ENCODE peak calls at places on chromosomes 1 and 21, in six cellular contexts. M is cardiac fibroblast, K is thoracic aorta, V is PC-9, P is K562, B is fibroblast of pulmonary artery. U is an unnamed sample.

GRCh38 chr1:41631154-41631553 is 146.7 kb upstream of the EDN2 start:
- DNase-seq in M (no peak), K (no peak), V (no peak), P (no peak), B (no peak), U (no peak)

GRCh38 chr1:217734973-217735372 is 103.8 kb downstream of the SPATA17 start:
- DNase-seq in M (no peak), K (no peak), V (no peak), P (no peak), B (no peak), U (no peak)

GRCh38 chr1:116738673-116739370 is 15.4 kb upstream of the CD2 start:
- DNase-seq in M (no peak), K (no peak), V (no peak), P (no peak), B (no peak), U (no peak)

GRCh38 chr1:222750651-222751050 is 13.6 kb downstream of the FAM177B start:
- DNase-seq in M (no peak), K (no peak), V (no peak), P (no peak), B (no peak), U (no peak)

GRCh38 chr1:223717695-223718363 is 5.5 kb downstream of the CAPN2 start:
- DNase-seq in M (no peak), K (no peak), V (peak; percentile 51), P (no peak), B (no peak), U (no peak)

GRCh38 chr1:226875641-226876295 is 5.4 kb downstream of the PSEN2 start:
- DNase-seq in M (peak; percentile 18), K (no peak), V (peak; percentile 81), P (peak; percentile 89), B (peak; percentile 42), U (no peak)

GRCh38 chr21:14560139-14560538 is 14.0 kb upstream of the SAMSN1 start:
- DNase-seq in M (no peak), K (no peak), V (no peak), P (no peak), B (no peak), U (no peak)

GRCh38 chr1:152002960-152003359 is 9.3 kb upstream of the S100A10 start:
- DNase-seq in M (no peak), K (no peak), V (no peak), P (no peak), B (no peak), U (no peak)

GRCh38 chr1:217090073-217090911 is 367.1 kb upstream of the ESRRG start:
- DNase-seq in M (no peak), K (no peak), V (no peak), P (no peak), B (no peak), U (no peak)

GRCh38 chr1:61604684-61605083 is 120.3 kb downstream of the TM2D1 start:
- DNase-seq in M (peak; percentile 33), K (no peak), V (no peak), P (no peak), B (peak; percentile 14), U (no peak)

GRCh38 chr1:58310881-58311280 is 235.6 kb downstream of the OMA1 start:
- DNase-seq in M (no peak), K (no peak), V (peak; percentile 71), P (no peak), B (no peak), U (no peak)

GRCh38 chr1:230278871-230279582 is 147.1 kb downstream of the PGBD5 start:
- DNase-seq in M (no peak), K (no peak), V (no peak), P (no peak), B (no peak), U (no peak)

GRCh38 chr1:58367217-58367616 is 179.3 kb downstream of the OMA1 start:
- DNase-seq in M (no peak), K (no peak), V (no peak), P (no peak), B (no peak), U (no peak)

GRCh38 chr1:107724648-107725047 is 240.3 kb downstream of the VAV3 start:
- DNase-seq in M (no peak), K (no peak), V (no peak), P (no peak), B (no peak), U (no peak)

GRCh38 chr1:5754079-5754431 is 238.2 kb downstream of the NPHP4 start:
- DNase-seq in M (no peak), K (no peak), V (no peak), P (no peak), B (no peak), U (no peak)

GRCh38 chr1:4494558-4494957 is 159.9 kb upstream of the AJAP1 start:
- DNase-seq in M (no peak), K (no peak), V (no peak), P (peak; percentile 36), B (no peak), U (no peak)

GRCh38 chr21:36860736-36861594 is 105.5 kb downstream of the HLCS start:
- DNase-seq in M (peak; percentile 91), K (no peak), V (peak; percentile 88), P (peak; percentile 28), B (peak; percentile 81), U (no peak)

GRCh38 chr1:59107516-59107915 is 189.4 kb upstream of the FGGY start:
- DNase-seq in M (peak; percentile 61), K (peak; percentile 34), V (no peak), P (no peak), B (no peak), U (no peak)

GRCh38 chr1:67689267-67690017 is 4.4 kb downstream of the GADD45A start:
- DNase-seq in M (peak; percentile 46), K (no peak), V (peak; percentile 50), P (no peak), B (peak; percentile 46), U (no peak)

GRCh38 chr1:192866224-192866868 is 57.5 kb downstream of the RGS2 start:
- DNase-seq in M (no peak), K (no peak), V (no peak), P (no peak), B (no peak), U (no peak)

GRCh38 chr1:41648230-41648629 is 163.7 kb upstream of the EDN2 start:
- DNase-seq in M (no peak), K (no peak), V (no peak), P (no peak), B (no peak), U (no peak)

DNA sequence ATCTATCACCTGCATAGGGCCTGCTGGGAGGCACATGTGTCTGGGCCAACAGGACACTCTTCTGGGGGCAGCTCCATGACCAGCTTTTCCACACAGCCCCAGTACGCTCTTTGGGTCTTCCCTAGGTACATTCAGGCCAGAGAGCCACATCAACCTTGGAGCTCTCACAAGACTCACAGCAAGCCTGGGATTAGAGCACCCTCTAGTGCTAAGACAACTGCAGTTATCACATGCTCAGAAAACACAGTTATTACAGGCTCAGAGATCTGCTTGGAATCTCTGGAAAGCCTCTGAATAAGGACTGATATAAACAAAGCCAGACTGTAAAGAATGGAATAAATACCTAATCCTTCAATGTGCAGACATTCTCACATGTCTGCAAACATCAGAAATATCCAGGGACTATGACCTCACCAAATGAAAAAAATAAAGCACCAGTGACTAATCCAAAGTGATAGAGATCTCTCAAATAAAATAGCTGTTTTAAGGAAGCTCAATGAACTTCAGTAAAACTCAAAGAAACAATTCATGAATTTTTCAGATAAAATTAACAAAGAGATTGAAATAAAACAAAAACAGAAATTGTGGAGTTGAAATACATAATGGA is 563.9 kb upstream of the NR5A2 start:
- DNase-seq in M (peak; percentile 84), K (no peak), V (no peak), P (no peak), B (peak; percentile 81), U (peak; percentile 28)
- TF ChIP-seq CTCF in M (peak; percentile 78), K (no peak), V (peak; percentile 72), P (peak; percentile 16), B (peak; percentile 75), U (peak; percentile 84)

GRCh38 chr1:110557481-110557880 is 38.5 kb upstream of the KCNA10 start:
- DNase-seq in M (no peak), K (no peak), V (no peak), P (no peak), B (no peak), U (no peak)

GRCh38 chr1:110554871-110555801 is 36.2 kb upstream of the KCNA10 start:
- DNase-seq in M (peak; percentile 5), K (peak; percentile 11), V (no peak), P (peak; percentile 84), B (peak; percentile 26), U (no peak)

GRCh38 chr1:110556471-110556807 is 37.5 kb upstream of the KCNA10 start:
- DNase-seq in M (no peak), K (no peak), V (no peak), P (no peak), B (no peak), U (no peak)

GRCh38 chr1:110559157-110559556 is 40.2 kb upstream of the KCNA10 start:
- DNase-seq in M (no peak), K (no peak), V (no peak), P (no peak), B (no peak), U (no peak)

DNA sequence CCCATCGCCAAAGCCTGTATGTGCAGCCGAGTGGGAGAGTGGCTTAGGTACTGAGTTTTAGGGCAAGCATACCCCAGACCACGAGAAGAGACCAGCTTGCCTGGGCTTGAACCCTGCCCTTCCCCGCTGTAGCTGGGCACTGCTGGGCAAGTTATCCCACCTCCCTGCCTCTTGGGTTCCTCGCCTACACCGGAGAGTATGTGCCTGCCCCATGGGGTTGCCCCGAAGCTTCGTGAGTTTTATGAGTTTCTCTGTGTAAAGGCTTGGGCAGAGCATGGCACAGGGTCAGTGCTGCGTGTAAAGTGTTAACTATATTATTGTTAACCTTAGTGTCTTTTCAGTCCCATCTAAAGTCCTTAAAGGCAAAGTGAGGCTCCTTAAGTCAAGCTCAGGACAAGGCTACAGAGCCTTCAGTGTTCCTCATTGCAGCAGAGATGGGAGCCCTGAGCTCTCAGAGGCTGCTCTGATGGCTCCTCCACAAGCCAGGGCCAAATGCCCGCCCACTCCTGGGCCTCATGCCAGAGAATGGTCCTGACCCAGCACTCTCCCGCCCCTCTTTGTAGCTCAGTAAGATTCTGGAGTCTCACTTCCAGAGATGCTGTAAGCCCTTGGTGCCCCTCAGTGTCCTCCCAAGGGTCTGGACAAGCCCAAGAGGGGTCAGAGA is 37.0 kb upstream of the KCNA10 start:
- DNase-seq in M (no peak), K (no peak), V (no peak), P (no peak), B (peak; percentile 8), U (no peak)
- H3K4me3 ChIP-seq in M (no peak overlapping the region), K (peak overlapping the region; percentile 59), V (no peak overlapping the region), P (no peak overlapping the region), B (no peak overlapping the region), U (no peak overlapping the region)

DNA sequence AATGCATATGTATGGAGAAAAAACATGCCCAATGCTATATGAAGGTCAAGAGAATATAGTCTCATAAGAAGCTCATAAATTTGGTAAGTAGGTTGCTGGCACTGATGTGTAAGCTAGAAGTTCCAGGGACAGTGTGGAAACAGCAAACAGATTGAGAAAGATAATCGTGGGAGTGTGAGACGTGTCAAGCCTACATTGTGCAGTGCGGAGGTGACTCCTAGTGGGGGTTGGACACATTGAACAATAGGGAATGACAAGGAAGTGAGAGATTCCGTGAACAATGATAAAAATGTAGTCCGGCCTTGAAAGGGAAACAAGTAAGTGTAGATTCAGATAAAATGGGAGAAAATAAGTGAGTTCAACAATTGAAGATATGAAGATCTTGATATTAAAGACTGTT is 788.4 kb upstream of the PRMT6 start:
- DNase-seq in M (peak; percentile 26), K (no peak), V (no peak), P (no peak), B (peak; percentile 73), U (peak; percentile 90)
- TF ChIP-seq CTCF in M (no peak), K (no peak), V (no peak), P (no peak), B (peak; percentile 41), U (peak; percentile 91)

GRCh38 chr1:20481643-20482498 is 4.1 kb downstream of the CAMK2N1 start:
- DNase-seq in M (no peak), K (no peak), V (no peak), P (no peak), B (no peak), U (no peak)
- H3K4me3 ChIP-seq in M (no peak overlapping the region), K (no peak overlapping the region), V (no peak overlapping the region), P (no peak overlapping the region), B (no peak overlapping the region), U (no peak overlapping the region)

GRCh38 chr1:17440074-17440826 is 773 bp upstream of the RCC2 start:
- DNase-seq in M (no peak), K (no peak), V (no peak), P (no peak), B (no peak), U (no peak)
- TF ChIP-seq CTCF in M (no peak), K (no peak), V (peak; percentile 21), P (no peak), B (no peak), U (no peak)